ENCODE peak calls at places on chromosomes 2 and 18, in four cellular contexts. U is IMR-90, F is fibroblast of lung, W is MM.1S. L is an unnamed sample.

GRCh38 chr18:48781041-48781989 is 169.4 kb downstream of the SMAD7 start:
- DNase-seq in U (peak), F (peak), W (no peak), L (peak)

GRCh38 chr2:180367831-180368230 is 360.7 kb upstream of the CWC22 start:
- DNase-seq in F (peak), U (peak), W (no peak), L (peak)

GRCh38 chr2:173934895-173935294 is 30.3 kb downstream of the SP3 start:
- DNase-seq in W (no peak), U (no peak), F (peak), L (no peak)

GRCh38 chr18:26511339-26512071 is 36.8 kb downstream of the KCTD1 start:
- DNase-seq in F (no peak), U (no peak), W (no peak), L (no peak)

GRCh38 chr18:44729631-44730101 is 49.0 kb downstream of the SETBP1 start:
- DNase-seq in U (peak), W (no peak), F (peak), L (peak)

GRCh38 chr18:79525556-79526467 is 130.1 kb downstream of the NFATC1 start:
- DNase-seq in W (no peak), F (peak), U (no peak), L (peak)

GRCh38 chr2:10498525-10499274 is 50.6 kb upstream of the ODC1 start:
- DNase-seq in W (no peak), F (no peak), U (no peak), L (no peak)

GRCh38 chr2:30115981-30116285 is 30.9 kb upstream of the YPEL5 start:
- DNase-seq in U (no peak), F (no peak), W (no peak), L (no peak)

GRCh38 chr2:98037206-98037605 is 41.5 kb upstream of the TMEM131 start:
- DNase-seq in W (no peak), F (no peak), U (no peak), L (no peak)

GRCh38 chr18:13382990-13383821 is 164.6 kb downstream of the LDLRAD4 start:
- DNase-seq in W (no peak), U (no peak), F (no peak), L (no peak)

GRCh38 chr2:233928594-233929351 is 11.6 kb downstream of the TRPM8 start:
- DNase-seq in W (no peak), U (peak), F (no peak), L (peak)

GRCh38 chr2:128457716-128458115 is 139.0 kb upstream of the HS6ST1 start:
- DNase-seq in U (no peak), W (no peak), F (no peak), L (no peak)

GRCh38 chr2:40243581-40243980 is 208.3 kb downstream of the SLC8A1 start:
- DNase-seq in W (no peak), F (peak), U (peak), L (peak)

GRCh38 chr2:232385660-232386489 is 7.3 kb downstream of the ALPP start:
- DNase-seq in F (peak), W (no peak), U (peak), L (peak)

GRCh38 chr2:73717251-73717606 is 19.9 kb downstream of the TPRKB start:
- DNase-seq in F (no peak), U (no peak), W (no peak), L (no peak)

GRCh38 chr2:73718851-73719621 is 18.1 kb downstream of the TPRKB start:
- DNase-seq in U (no peak), W (no peak), F (no peak), L (no peak)

GRCh38 chr2:73714091-73714490 is 23.1 kb downstream of the TPRKB start:
- DNase-seq in U (no peak), W (no peak), F (no peak), L (no peak)

GRCh38 chr2:73716518-73717250 is 20.5 kb downstream of the TPRKB start:
- DNase-seq in U (peak), F (peak), W (no peak), L (peak)

DNA sequence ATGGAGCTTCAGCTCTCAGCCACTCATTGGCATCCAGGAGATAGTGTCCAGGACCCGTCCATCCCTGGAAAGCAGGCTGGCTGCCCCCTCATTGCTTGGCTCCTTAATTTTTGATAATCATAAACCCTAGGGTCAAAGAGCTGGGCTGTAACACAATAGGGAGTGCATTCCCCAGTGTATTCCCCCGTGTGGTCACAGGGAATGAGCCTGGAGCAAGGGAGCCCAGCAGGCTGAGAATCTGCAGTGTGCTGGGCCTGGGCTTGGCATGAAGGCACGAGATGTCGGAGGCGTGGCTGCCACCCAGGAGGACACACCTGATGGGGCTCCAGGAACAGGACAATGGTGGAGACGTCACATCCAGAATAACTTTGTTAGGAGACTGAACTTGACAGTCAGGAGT is 18.7 kb downstream of the TPRKB start:
- DNase-seq in W (no peak), U (no peak), F (no peak), L (no peak)
- H3K4me3 ChIP-seq in W (no peak), U (no peak), F (no peak), L (no peak)

GRCh38 chr2:25072606-25073005 is 30.7 kb downstream of the EFR3B start:
- DNase-seq in U (no peak), W (no peak), F (no peak), L (no peak)
- TF ChIP-seq CTCF in U (no peak), W (no peak), F (no peak), L (no peak)

GRCh38 chr18:62739911-62740310 is 24.6 kb downstream of the PHLPP1 start:
- DNase-seq in U (no peak), W (no peak), F (no peak), L (no peak)
- H3K4me3 ChIP-seq in U (no peak), W (no peak), F (no peak), L (no peak)

GRCh38 chr2:112751451-112752197 is 12.8 kb downstream of the CKAP2L start:
- DNase-seq in W (no peak), U (peak), F (peak), L (no peak)
- TF ChIP-seq CTCF in W (no peak), U (no peak), F (no peak), L (no peak)

L was measured in AG10803.